ENCODE peak calls at places on chromosome 20, in four cellular contexts. P, R, W and Y are unnamed samples.

GRCh38 chr20:5859611-5860010 is 90.7 kb downstream of the TRMT6 start:
- DNase-seq in P (no peak), R (no peak), W (no peak), Y (no peak)

GRCh38 chr20:33739493-33739892 is 7.7 kb downstream of the ZNF341 start:
- DNase-seq in P (no peak), R (no peak), W (no peak), Y (no peak)

GRCh38 chr20:63238491-63239126 is 2.9 kb downstream of the BIRC7 start:
- DNase-seq in P (no peak), R (no peak), W (no peak), Y (no peak)

GRCh38 chr20:53226788-53227187 is 254.6 kb downstream of the TSHZ2 start:
- DNase-seq in P (peak; percentile 28), R (no peak), W (no peak), Y (no peak)

GRCh38 chr20:63178889-63179751 is 36.8 kb downstream of the YTHDF1 start:
- DNase-seq in P (no peak), R (no peak), W (no peak), Y (peak; percentile 77)

GRCh38 chr20:47465335-47466090 is 36.2 kb upstream of the NCOA3 start:
- DNase-seq in P (no peak), R (no peak), W (no peak), Y (no peak)

GRCh38 chr20:58868795-58869194 is 16.3 kb downstream of the GNAS start:
- DNase-seq in P (no peak), R (no peak), W (no peak), Y (no peak)

GRCh38 chr20:61639200-61639599 is 387.1 kb downstream of the CDH4 start:
- DNase-seq in P (no peak), R (no peak), W (no peak), Y (no peak)

GRCh38 chr20:63736893-63737689 is 627 bp downstream of the LIME1 start:
- DNase-seq in P (no peak), R (no peak), W (no peak), Y (peak; percentile 70)

GRCh38 chr20:36541227-36542018 is at the start of gene MYL9:
- DNase-seq in P (no peak), R (peak; percentile 39), W (no peak), Y (peak; percentile 76)

GRCh38 chr20:19976595-19977372 is 40.4 kb upstream of the NAA20 start:
- DNase-seq in P (no peak), R (peak; percentile 61), W (peak; percentile 90), Y (peak; percentile 50)

GRCh38 chr20:48463096-48463710 is 364.6 kb downstream of the PREX1 start:
- DNase-seq in P (no peak), R (no peak), W (no peak), Y (no peak)

GRCh38 chr20:62707981-62708521 is 585 bp upstream of the NTSR1 start:
- DNase-seq in P (no peak), R (peak; percentile 27), W (no peak), Y (no peak)

GRCh38 chr20:37145014-37145413 is 34.1 kb upstream of the RPN2 start:
- DNase-seq in P (no peak), R (no peak), W (no peak), Y (no peak)

GRCh38 chr20:1247689-1248088 is 18.4 kb upstream of the SNPH start:
- DNase-seq in P (no peak), R (no peak), W (no peak), Y (no peak)
- H3K4me3 ChIP-seq in P (no peak overlapping the region), R (no peak overlapping the region), W (no peak overlapping the region), Y (no peak overlapping the region)

DNA sequence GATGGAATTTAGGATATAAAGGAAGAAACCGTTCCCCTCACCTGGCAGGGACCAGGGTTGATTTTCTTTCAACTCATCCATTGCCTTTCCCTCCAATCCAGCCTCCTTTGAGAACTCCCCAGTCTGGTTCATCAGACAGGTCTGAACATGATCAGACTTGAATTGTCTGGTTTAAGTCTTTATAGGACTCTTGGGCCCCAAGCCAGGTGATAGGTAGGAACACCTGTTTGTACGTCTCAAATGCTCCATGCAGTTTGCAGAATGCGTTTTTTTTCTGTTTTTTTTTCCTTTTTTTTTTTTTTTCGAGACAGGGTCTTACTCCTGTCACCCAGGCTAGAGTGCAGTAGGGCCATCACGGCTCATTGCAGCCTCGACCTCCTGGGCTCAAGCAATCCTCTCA is 4.1 kb upstream of the CEP250 start:
- DNase-seq in P (no peak), R (no peak), W (no peak), Y (no peak)
- TF ChIP-seq SUZ12 in P (no peak), R (no peak), W (no peak), Y (no peak)

GRCh38 chr20:25238319-25239037 is 9.4 kb upstream of the PYGB start:
- DNase-seq in P (no peak), R (no peak), W (no peak), Y (no peak)
- H3K4me3 ChIP-seq in P (no peak overlapping the region), R (no peak overlapping the region), W (no peak overlapping the region), Y (no peak overlapping the region)

GRCh38 chr20:17281478-17281877 is 54.6 kb downstream of the PCSK2 start:
- DNase-seq in P (no peak), R (peak; percentile 28), W (peak; percentile 64), Y (peak; percentile 84)
- TF ChIP-seq SUZ12 in P (no peak), R (no peak), W (no peak), Y (no peak)

DNA sequence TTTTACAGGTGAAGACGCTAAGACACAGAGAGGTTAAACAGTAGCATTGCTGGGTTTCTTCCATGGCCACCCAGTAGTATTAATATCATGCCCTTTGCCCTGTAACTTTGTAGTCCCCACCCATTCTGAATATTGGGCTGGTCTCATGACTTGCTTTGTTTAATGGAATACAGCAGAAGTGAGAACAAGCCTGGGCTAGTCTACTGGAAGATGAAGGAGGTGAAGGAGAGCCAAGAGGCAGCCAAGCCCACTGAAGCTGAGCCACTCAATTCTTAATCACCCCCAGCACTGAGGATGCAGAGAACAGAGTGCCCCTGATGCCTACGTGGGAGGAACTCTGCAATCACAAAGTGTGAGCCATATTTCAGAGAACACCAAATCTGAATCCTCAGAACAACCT is 270.2 kb upstream of the PRND start:
- DNase-seq in P (no peak), R (no peak), W (no peak), Y (no peak)
- H3K4me3 ChIP-seq in P (no peak overlapping the region), R (no peak overlapping the region), W (no peak overlapping the region), Y (no peak overlapping the region)

GRCh38 chr20:43583982-43584432 is 6.7 kb upstream of the IFT52 start:
- DNase-seq in P (no peak), R (no peak), W (peak; percentile 95), Y (no peak)
- TF ChIP-seq SUZ12 in P (no peak), R (no peak), W (no peak), Y (no peak)

GRCh38 chr20:31951203-31951529 is 680 bp downstream of the PDRG1 start:
- DNase-seq in P (no peak), R (no peak), W (no peak), Y (no peak)
- H3K4me3 ChIP-seq in P (peak overlapping the region; percentile 90), R (peak overlapping the region; percentile 90), W (peak overlapping the region; percentile 98), Y (peak overlapping the region; percentile 93)